ENCODE peak calls at places on chromosomes 2 and 18, in ten cellular contexts. J is A549, N is breast epithelium, Y is body of pancreas, Z is right lobe of liver, L is Peyer's patch, I is K562, P is stomach, S is heart left ventricle, D is esophagus muscularis mucosa. U is an unnamed sample. For H3K4me1, the result is how much of the 10 kb centered on the place peaks cover.

GRCh38 chr2:127326289-127326945 is 32.5 kb upstream of the ERCC3 start:
- DNase-seq in D (no peak), Z (no peak), Y (no peak), P (no peak), S (no peak), L (no peak), J (no peak), N (no peak), I (no peak), U (no peak)

GRCh38 chr18:10715791-10716190 is 190.0 kb downstream of the NAPG start:
- DNase-seq in P (no peak), L (no peak), Y (peak), D (no peak), J (peak), S (no peak), Z (no peak), N (no peak), I (no peak), U (peak)

GRCh38 chr2:121099329-121100318 is 185.4 kb downstream of the TFCP2L1 start:
- DNase-seq in D (no peak), I (no peak), P (peak), Y (no peak), N (no peak), S (peak), L (no peak), J (peak), Z (no peak), U (no peak)

GRCh38 chr2:121790276-121790956 is 35.0 kb downstream of the TSN start:
- DNase-seq in D (no peak), P (no peak), J (peak), Y (no peak), I (no peak), S (no peak), N (no peak), Z (no peak), L (no peak), U (no peak)

GRCh38 chr2:241135737-241136136 is 13.5 kb downstream of the PASK start:
- DNase-seq in L (peak), J (no peak), D (no peak), Z (peak), Y (no peak), I (no peak), N (no peak), P (no peak), S (no peak), U (no peak)

GRCh38 chr2:216215991-216216390 is 106.8 kb downstream of the XRCC5 start:
- DNase-seq in P (no peak), D (no peak), L (no peak), I (peak), Z (no peak), S (no peak), Y (no peak), N (no peak), J (peak), U (no peak)

GRCh38 chr2:42216712-42217111 is 47.6 kb downstream of the EML4 start:
- DNase-seq in L (no peak), S (no peak), N (no peak), P (no peak), I (no peak), D (no peak), Y (no peak), Z (no peak), J (peak), U (no peak)

GRCh38 chr2:211033765-211034164 is 477.4 kb downstream of the CPS1 start:
- DNase-seq in J (peak), Z (no peak), I (no peak), D (no peak), L (no peak), S (no peak), N (no peak), Y (no peak), P (no peak), U (no peak)

GRCh38 chr2:199431748-199432213 is 26.0 kb downstream of the SATB2 start:
- DNase-seq in D (no peak), J (peak), Z (no peak), N (no peak), P (no peak), S (no peak), Y (no peak), L (no peak), I (peak), U (no peak)

GRCh38 chr2:26246818-26247217 is 2.1 kb downstream of the HADHB start:
- DNase-seq in P (no peak), J (peak), I (peak), L (no peak), Z (no peak), D (no peak), S (peak), Y (no peak), N (no peak), U (no peak)

GRCh38 chr2:175854149-175854548 is 147.9 kb downstream of the LNPK start:
- DNase-seq in Z (no peak), D (no peak), Y (no peak), L (no peak), N (no peak), J (no peak), I (no peak), P (no peak), S (no peak), U (no peak)

GRCh38 chr2:54927085-54927750 is 123.0 kb downstream of the RTN4 start:
- DNase-seq in Y (no peak), J (no peak), S (no peak), I (no peak), N (no peak), D (no peak), L (no peak), P (peak), Z (no peak), U (no peak)

DNA sequence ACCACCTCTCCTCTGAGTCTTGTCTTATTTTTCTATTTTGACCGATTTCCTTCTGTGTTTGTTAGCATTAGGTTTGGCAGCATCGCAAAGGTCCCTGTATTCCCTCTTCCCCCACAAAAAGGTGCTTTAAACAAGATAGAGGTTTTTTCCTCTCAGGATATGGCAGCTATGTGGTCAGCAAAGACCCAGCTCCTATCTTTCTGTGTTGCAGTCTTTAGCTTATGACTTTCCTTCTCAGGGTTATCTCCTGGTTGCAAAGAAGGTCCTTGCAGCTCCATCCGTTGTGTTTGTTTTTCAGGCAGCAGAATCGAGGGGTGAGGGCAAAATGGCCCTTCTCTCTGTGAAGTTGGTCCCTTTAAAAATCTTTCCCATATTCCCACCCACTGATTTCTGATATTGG is 38.4 kb downstream of the GALNT1 start:
- DNase-seq in Y (no peak), Z (no peak), D (no peak), S (no peak), N (no peak), P (no peak), L (no peak), I (peak), J (no peak), U (no peak)
- H3K4me1 ChIP-seq in Y (under half), Z (under half), D (under half), S (half or more), N (under half), P (under half), L (under half), I (under half), J (half or more), U (under half)

GRCh38 chr2:171728989-171729951 is 42.0 kb downstream of the DYNC1I2 start:
- DNase-seq in I (no peak), D (no peak), P (no peak), Y (no peak), Z (no peak), L (no peak), J (no peak), N (no peak), S (no peak), U (no peak)

GRCh38 chr2:171718720-171719119 is 31.5 kb downstream of the DYNC1I2 start:
- DNase-seq in L (no peak), I (no peak), N (no peak), P (no peak), Y (no peak), D (no peak), J (no peak), S (no peak), Z (no peak), U (no peak)

GRCh38 chr2:171729952-171730317 is 42.7 kb downstream of the DYNC1I2 start:
- DNase-seq in I (no peak), Z (no peak), N (no peak), L (no peak), J (no peak), S (no peak), D (no peak), Y (no peak), P (no peak), U (no peak)

GRCh38 chr2:171726841-171727460 is 39.7 kb downstream of the DYNC1I2 start:
- DNase-seq in P (no peak), L (no peak), S (no peak), D (no peak), J (no peak), Y (no peak), I (no peak), N (no peak), Z (no peak), U (no peak)

DNA sequence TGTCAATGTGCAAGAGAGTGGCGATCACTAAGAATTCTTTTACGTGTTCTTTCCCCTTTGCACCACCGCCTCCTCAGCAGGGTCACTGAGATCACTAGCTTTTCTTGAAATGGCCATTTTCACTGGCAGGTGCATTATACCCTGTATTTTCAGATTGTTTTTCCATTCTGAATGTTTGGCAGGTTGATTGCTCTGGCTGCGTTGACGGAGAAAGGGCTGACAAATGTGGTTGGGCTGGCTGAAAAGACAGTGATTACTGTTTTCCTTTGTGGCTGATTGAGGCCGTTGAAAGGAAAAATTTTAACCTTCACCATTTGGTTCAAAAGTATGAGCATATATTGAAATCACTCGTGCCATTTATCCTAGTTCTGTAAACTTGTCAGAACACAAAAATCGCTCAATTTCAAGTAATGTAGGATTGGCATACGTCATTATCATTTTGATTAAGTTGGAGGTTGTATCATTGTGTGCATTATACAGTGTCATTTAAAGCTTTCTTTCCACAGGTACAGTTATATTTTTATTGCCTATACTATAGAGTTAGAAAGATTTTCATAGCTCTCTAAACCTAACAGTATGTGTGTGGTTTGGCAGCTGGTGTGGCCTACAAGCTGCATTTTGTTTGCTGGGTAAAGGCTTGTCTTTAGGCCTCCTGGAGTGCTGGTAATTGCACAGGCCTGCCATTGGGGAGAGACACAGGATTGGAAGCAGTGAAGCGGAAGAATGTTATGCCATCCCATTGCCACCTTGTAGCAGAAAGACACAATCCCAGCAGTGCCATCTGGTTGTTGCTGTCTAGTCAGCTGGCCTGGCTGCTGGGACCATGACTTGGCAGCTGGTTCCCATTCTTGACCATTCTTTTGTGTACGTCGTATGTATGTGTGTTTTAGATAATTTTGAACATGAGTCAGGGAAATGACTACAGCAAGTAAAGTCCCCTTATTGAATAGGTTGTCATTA is 36.7 kb downstream of the DYNC1I2 start:
- DNase-seq in I (peak), S (no peak), Y (peak), P (peak), D (no peak), J (peak), L (no peak), Z (no peak), N (no peak), U (no peak)
- TF ChIP-seq CTCF in I (no peak), S (no peak), Y (peak), P (no peak), D (no peak), J (no peak), L (no peak), Z (no peak), N (no peak), U (no peak)

GRCh38 chr2:85132834-85133637 is at the start of gene TCF7L1:
- DNase-seq in D (peak), Y (peak), N (peak), L (peak), P (peak), Z (peak), J (peak), I (peak), S (peak), U (peak)
- TF ChIP-seq POLR2A in D (no peak), Y (no peak), N (no peak), L (no peak), P (no peak), Z (no peak), J (peak), I (no peak), S (no peak), U (no peak)

GRCh38 chr2:11483806-11484147 is 17.8 kb upstream of the E2F6 start:
- DNase-seq in P (no peak), Y (no peak), L (no peak), I (no peak), J (no peak), S (no peak), N (no peak), D (no peak), Z (no peak), U (no peak)
- H3K4me1 ChIP-seq in P (under half), Y (under half), L (under half), I (under half), J (under half), S (under half), N (under half), D (under half), Z (under half), U (under half)

DNA sequence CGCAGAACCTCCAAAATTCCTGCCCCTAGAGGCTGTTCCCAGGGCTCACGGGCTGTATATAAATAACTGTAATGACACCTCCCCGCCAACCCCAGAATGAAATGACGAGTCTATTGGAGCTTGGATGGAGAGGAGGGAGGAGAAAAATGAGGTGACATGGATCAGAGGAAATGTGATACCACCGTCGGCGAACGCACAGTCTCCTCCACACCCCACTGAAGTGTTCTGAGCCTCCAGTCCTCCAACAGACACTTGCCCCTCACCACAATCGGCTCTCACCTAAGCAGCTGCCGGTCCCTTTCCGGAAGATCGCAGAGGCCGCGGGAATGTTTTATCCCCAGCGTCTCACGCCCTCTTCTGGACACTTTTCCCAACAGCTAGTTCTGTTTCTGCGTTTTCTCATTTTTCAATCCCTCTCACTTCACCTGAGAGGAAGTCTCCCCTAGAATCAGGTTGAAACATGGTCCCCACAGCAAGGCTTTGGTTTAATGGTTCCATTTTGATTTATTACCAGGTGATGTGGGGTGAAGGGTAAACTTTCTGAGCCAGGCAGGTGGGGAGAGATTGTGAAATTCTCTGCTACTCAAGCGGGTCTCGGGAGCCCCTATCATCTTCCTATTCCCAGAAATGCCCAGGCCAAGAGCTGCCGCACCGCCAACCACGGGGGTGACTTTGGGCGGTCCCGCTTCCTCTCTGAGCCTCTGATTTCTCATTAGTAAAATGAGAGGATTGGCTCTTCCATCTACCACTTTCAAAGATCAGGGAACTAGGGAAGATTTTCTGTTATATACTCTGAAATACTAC is 9.1 kb upstream of the MYO5B start:
- DNase-seq in D (no peak), Z (peak), P (peak), Y (peak), I (peak), L (peak), N (no peak), S (no peak), J (peak), U (peak)
- TF ChIP-seq CTCF in D (peak), Z (peak), P (peak), Y (peak), I (peak), L (no peak), N (peak), S (peak), J (peak), U (peak)

GRCh38 chr2:158741631-158742030 is 53.5 kb upstream of the DAPL1 start:
- DNase-seq in S (peak), N (no peak), Y (no peak), D (no peak), L (no peak), Z (no peak), J (no peak), I (no peak), P (no peak), U (no peak)

GRCh38 chr2:158742536-158742935 is 52.6 kb upstream of the DAPL1 start:
- DNase-seq in N (no peak), I (no peak), D (no peak), J (no peak), Y (no peak), L (no peak), Z (no peak), P (no peak), S (no peak), U (no peak)

GRCh38 chr2:158740591-158740990 is 54.5 kb upstream of the DAPL1 start:
- DNase-seq in J (no peak), L (no peak), P (no peak), I (no peak), N (no peak), S (peak), Y (peak), Z (no peak), D (no peak), U (peak)

GRCh38 chr2:158738363-158738762 is 56.8 kb upstream of the DAPL1 start:
- DNase-seq in D (no peak), I (no peak), P (no peak), J (no peak), S (no peak), L (no peak), N (no peak), Z (no peak), Y (no peak), U (no peak)

GRCh38 chr2:158740127-158740526 is 55.0 kb upstream of the DAPL1 start:
- DNase-seq in J (no peak), P (no peak), L (no peak), D (no peak), Z (no peak), I (no peak), N (no peak), Y (no peak), S (no peak), U (no peak)
- TF ChIP-seq POLR2A in J (no peak), P (no peak), L (no peak), D (no peak), Z (no peak), I (no peak), N (no peak), Y (no peak), S (no peak), U (no peak)

GRCh38 chr2:85669549-85669948 is 1.6 kb upstream of the SFTPB start:
- DNase-seq in S (no peak), J (no peak), D (no peak), L (no peak), I (no peak), P (no peak), Y (no peak), Z (no peak), N (no peak), U (no peak)

GRCh38 chr2:85674417-85674816 is 6.4 kb upstream of the SFTPB start:
- DNase-seq in N (no peak), Y (no peak), L (no peak), I (no peak), P (no peak), S (no peak), D (no peak), Z (no peak), J (no peak), U (no peak)

GRCh38 chr2:85675427-85675826 is 7.4 kb upstream of the SFTPB start:
- DNase-seq in D (no peak), P (no peak), Z (no peak), J (no peak), L (no peak), I (no peak), N (no peak), S (no peak), Y (no peak), U (no peak)

GRCh38 chr2:85673736-85674375 is 5.9 kb upstream of the SFTPB start:
- DNase-seq in I (no peak), Y (no peak), S (no peak), Z (no peak), L (no peak), P (no peak), N (no peak), J (no peak), D (no peak), U (no peak)

GRCh38 chr2:85672486-85672885 is 4.5 kb upstream of the SFTPB start:
- DNase-seq in Y (no peak), D (no peak), P (no peak), S (no peak), I (no peak), Z (no peak), L (no peak), J (no peak), N (no peak), U (no peak)
- H3K4me1 ChIP-seq in Y (under half), D (under half), P (under half), S (under half), I (under half), Z (under half), L (under half), J (under half), N (under half), U (under half)

GRCh38 chr2:202056611-202057010 is 16.4 kb upstream of the KIAA2012 start:
- DNase-seq in D (no peak), J (peak), I (no peak), S (no peak), P (no peak), Y (peak), N (no peak), L (no peak), Z (no peak), U (no peak)
- TF ChIP-seq CTCF in D (peak), J (peak), I (peak), S (peak), P (peak), Y (peak), N (peak), L (no peak), Z (peak), U (peak)

DNA sequence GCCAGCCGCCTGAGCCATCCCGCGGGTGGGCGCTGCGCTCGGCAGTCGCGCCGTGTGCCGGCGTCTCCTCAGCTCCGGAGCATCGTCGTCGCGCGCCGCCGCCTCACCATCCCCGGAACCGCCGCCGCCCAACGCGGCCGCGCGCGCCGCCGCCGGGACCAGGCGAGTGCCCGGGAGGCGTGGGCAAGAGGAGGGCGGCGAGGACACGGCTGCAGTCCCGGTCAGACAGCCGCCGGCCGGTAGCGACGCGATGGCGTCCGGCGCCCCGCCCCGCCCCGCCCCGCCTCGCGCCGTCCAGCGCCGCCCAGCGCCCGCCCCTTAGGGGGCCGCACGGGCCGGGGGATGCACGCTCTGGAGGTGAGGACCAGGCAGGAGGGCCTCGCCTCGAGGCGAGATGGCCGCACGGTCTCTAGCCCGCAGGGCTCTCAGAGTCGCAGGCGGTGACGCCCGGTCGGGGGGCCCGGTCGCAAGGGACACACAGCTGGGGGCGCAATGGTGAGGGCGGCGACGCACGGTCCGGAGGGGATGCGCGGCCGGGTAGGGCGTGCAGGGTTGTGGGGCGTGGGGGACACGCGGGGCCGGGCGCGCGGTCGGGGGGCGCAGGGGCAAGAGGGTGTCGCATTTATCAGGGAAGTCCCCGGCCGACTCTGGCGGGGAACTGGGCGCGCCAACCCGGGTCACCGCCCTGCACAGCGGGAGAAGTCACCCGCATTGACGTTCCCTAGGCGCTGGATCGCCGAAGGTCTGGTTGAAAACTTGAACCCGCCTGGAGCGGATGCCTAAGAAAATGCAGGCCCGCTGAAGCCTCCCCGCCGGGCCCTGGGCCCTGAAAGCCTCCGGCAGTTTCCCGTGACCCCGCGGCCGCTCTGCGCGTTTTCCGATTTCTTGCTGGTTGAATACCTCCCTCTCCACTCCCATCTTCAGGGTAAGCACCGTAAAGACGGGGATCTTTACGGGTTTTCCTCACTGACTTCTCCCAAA is at the start of gene SPIRE1:
- DNase-seq in Y (peak), L (peak), I (peak), P (peak), N (peak), Z (peak), S (peak), J (peak), D (no peak), U (peak)
- TF ChIP-seq POLR2A in Y (peak), L (no peak), I (no peak), P (no peak), N (no peak), Z (peak), S (peak), J (peak), D (no peak), U (peak)

U was measured in adrenal gland.